ENCODE peak calls at places on chromosomes 12 and 14, in four cellular contexts. S, L, V and P are unnamed samples. For H3K79me2, the result is how much of the 10 kb centered on the place peaks cover.

GRCh38 chr14:89240414-89240813 is 176.6 kb downstream of the FOXN3 start:
- DNase-seq in V (no peak), S (no peak), L (no peak), P (no peak)

GRCh38 chr14:73759183-73759713 is 45.1 kb upstream of the PNMA1 start:
- DNase-seq in V (no peak), L (peak), S (no peak), P (no peak)

GRCh38 chr12:132245521-132246101 is 83.8 kb downstream of the GALNT9 start:
- DNase-seq in S (no peak), L (no peak), V (no peak), P (no peak)

GRCh38 chr14:102182901-102183619 is 43.4 kb downstream of the WDR20 start:
- DNase-seq in S (no peak), V (no peak), L (peak), P (no peak)

GRCh38 chr12:81617915-81618314 is 141.2 kb downstream of the PPFIA2 start:
- DNase-seq in V (no peak), S (no peak), L (no peak), P (no peak)

GRCh38 chr14:53542692-53543091 is 389.6 kb upstream of the DDHD1 start:
- DNase-seq in L (no peak), V (no peak), S (no peak), P (no peak)

GRCh38 chr14:61472801-61473376 is 151.5 kb downstream of the PRKCH start:
- DNase-seq in L (no peak), S (no peak), V (no peak), P (no peak)

GRCh38 chr12:100359822-100360221 is 2.9 kb downstream of the SLC17A8 start:
- DNase-seq in S (no peak), L (peak), V (no peak), P (no peak)

GRCh38 chr12:93883436-93884154 is 206.4 kb downstream of the CRADD start:
- DNase-seq in V (no peak), S (no peak), L (peak), P (no peak)

GRCh38 chr12:70757830-70758493 is 120.7 kb upstream of the PTPRB start:
- DNase-seq in S (no peak), V (no peak), L (no peak), P (no peak)

GRCh38 chr14:100749967-100750597 is 23.4 kb downstream of the DLK1 start:
- DNase-seq in L (no peak), V (no peak), S (no peak), P (peak)

GRCh38 chr12:110743571-110744093 is 941 bp upstream of the PPP1CC start:
- DNase-seq in S (no peak), V (peak), L (peak), P (peak)

GRCh38 chr12:102634216-102634615 is 153.9 kb upstream of the IGF1 start:
- DNase-seq in V (no peak), L (peak), S (peak), P (no peak)

GRCh38 chr12:17928708-17929366 is 161.2 kb downstream of the RERGL start:
- DNase-seq in V (no peak), S (peak), L (peak), P (no peak)

GRCh38 chr12:8449293-8449944 is 6.3 kb upstream of the CLEC6A start:
- DNase-seq in S (peak), L (peak), V (no peak), P (peak)

GRCh38 chr14:104009297-104009696 is 67.0 kb upstream of the RD3L start:
- DNase-seq in L (no peak), V (no peak), S (no peak), P (no peak)

GRCh38 chr14:96181188-96181762 is 23.4 kb upstream of the BDKRB2 start:
- DNase-seq in S (no peak), L (no peak), V (no peak), P (no peak)

GRCh38 chr14:96176811-96177211 is 27.8 kb upstream of the BDKRB2 start:
- DNase-seq in S (no peak), V (no peak), L (no peak), P (no peak)

GRCh38 chr14:96180004-96180403 is 24.6 kb upstream of the BDKRB2 start:
- DNase-seq in L (no peak), S (no peak), V (no peak), P (no peak)

GRCh38 chr14:96177766-96178377 is 26.8 kb upstream of the BDKRB2 start:
- DNase-seq in V (no peak), L (no peak), S (no peak), P (no peak)

DNA sequence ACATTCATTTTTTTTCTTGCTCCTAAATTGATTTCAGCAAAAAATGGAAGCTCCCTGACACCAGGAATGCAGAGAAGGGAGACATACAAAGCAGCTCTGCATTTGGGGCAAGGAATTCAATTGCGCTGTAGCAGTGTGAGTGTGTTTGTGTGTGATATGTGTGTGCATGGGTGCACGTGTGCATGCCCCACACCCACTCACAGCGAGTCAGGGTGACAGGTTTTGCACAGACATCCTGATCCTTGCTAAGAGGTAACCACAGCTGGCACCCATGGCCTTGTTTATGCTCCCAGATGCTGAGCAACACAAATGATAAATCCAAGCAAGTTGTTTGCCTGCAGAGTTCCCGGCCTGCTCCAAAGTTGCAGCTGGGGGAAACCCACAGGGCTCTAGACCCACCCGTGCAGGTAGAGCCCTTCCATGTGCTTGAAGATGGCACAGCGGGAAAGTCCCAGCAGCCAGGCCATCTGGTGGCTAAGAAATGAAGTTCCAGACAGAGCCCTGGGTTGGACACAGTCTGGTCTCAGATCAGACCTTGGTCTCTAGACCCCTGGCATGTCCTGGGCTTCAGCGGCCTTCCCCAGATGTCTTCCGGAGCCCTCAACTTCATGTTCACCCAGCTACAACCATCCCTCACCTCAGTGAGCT is 25.8 kb upstream of the BDKRB2 start:
- DNase-seq in S (no peak), L (peak), V (no peak), P (no peak)
- H2BK5ac ChIP-seq in S (no peak), L (no peak), V (peak), P (no peak)

GRCh38 chr14:68879841-68880575 is 87.1 kb upstream of the ZFP36L1 start:
- DNase-seq in V (no peak), L (no peak), S (no peak), P (no peak)

GRCh38 chr14:68882235-68882634 is 89.4 kb upstream of the ZFP36L1 start:
- DNase-seq in S (no peak), V (no peak), L (no peak), P (no peak)

GRCh38 chr14:68880581-68881105 is 87.8 kb upstream of the ZFP36L1 start:
- DNase-seq in L (no peak), S (no peak), V (no peak), P (no peak)

GRCh38 chr14:68879321-68879781 is 86.5 kb upstream of the ZFP36L1 start:
- DNase-seq in V (no peak), L (no peak), S (no peak), P (no peak)

DNA sequence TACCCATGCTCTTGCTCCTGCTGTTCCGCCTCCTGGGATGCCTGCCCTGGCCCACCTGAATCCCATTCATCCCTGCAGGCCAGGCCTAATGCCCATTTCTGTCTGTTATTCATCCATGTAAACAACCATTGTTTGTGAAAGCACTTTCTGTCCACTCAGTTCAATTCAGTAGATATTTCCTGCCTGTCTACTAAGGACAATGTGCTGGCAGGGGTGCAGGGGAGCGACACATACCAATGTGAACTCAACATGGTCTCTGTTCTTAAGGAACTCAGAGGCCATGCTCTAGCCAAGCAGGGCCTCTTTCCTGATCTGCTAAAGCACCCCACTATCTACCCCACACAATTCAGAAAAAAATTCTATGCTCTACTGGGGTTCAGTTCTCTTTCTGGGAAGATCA is 88.5 kb upstream of the ZFP36L1 start:
- DNase-seq in S (no peak), L (no peak), V (no peak), P (no peak)
- H3K79me2 ChIP-seq in S (under half), L (under half), V (under half), P (under half)

DNA sequence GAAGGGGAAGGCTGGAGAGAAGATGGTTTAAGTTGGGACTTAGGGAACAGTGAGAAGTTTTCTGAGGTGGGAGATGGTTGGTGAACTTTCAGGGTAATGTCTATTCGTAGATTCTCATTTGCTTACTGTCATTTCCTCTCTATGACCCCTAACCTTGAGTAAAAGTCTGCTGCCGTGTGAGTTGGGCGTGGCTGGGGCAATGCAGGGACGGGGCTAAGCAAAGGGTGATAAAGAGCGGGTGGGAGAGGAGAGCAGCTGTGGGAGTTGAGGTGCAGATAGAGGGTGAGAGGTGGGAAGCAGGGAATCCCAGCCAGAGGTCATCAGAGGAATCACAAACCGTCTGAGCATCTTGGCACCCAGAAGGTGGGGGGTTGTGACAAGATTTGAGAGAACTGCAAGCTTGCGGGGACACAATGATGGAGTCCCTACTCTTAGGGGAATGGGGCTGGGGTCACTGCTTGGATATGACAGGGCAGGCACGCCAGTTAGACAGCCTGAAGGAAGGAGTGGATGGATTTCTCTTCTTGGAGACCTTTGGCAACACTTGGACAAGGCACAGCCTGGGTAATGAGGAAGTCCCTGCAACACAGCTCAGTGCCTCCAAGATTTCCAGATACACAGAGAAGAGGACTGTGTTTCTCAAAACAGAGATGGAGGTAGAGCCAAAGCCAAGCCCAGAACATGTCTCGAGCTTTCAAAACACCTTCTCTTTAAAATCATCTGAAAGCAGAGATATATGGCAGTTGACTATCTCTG is 45.9 kb upstream of the CTDSP2 start:
- DNase-seq in L (no peak), V (no peak), S (no peak), P (no peak)
- H2BK5ac ChIP-seq in L (no peak), V (no peak), S (no peak), P (no peak)

GRCh38 chr12:77058740-77059139 is 6.6 kb downstream of the E2F7 start:
- DNase-seq in S (no peak), V (no peak), L (no peak), P (no peak)

GRCh38 chr12:77060883-77061240 is 4.5 kb downstream of the E2F7 start:
- DNase-seq in L (no peak), S (no peak), V (no peak), P (no peak)

GRCh38 chr12:77062846-77063461 is 2.4 kb downstream of the E2F7 start:
- DNase-seq in L (peak), V (no peak), S (no peak), P (no peak)

GRCh38 chr12:77062396-77062795 is 3.0 kb downstream of the E2F7 start:
- DNase-seq in V (no peak), L (no peak), S (no peak), P (no peak)

GRCh38 chr12:77060136-77060882 is 5.1 kb downstream of the E2F7 start:
- DNase-seq in L (no peak), V (no peak), S (no peak), P (no peak)
- H3K79me2 ChIP-seq in L (under half), V (under half), S (under half), P (under half)

GRCh38 chr14:55158412-55158811 is 29.4 kb downstream of the LGALS3 start:
- DNase-seq in L (no peak), S (no peak), V (no peak), P (no peak)

GRCh38 chr14:55157080-55157479 is 28.0 kb downstream of the LGALS3 start:
- DNase-seq in L (no peak), S (no peak), V (no peak), P (no peak)

GRCh38 chr14:55151601-55152000 is 22.5 kb downstream of the LGALS3 start:
- DNase-seq in V (no peak), S (no peak), L (no peak), P (no peak)

GRCh38 chr14:55152052-55152753 is 23.2 kb downstream of the LGALS3 start:
- DNase-seq in S (no peak), L (peak), V (no peak), P (no peak)

GRCh38 chr14:55153951-55154350 is 24.9 kb downstream of the LGALS3 start:
- DNase-seq in L (no peak), S (no peak), V (no peak), P (no peak)
- H2BK5ac ChIP-seq in L (no peak), S (no peak), V (no peak), P (no peak)

GRCh38 chr12:45259732-45260480 is 44.0 kb downstream of the ANO6 start:
- DNase-seq in L (peak), S (peak), V (no peak), P (no peak)
- H3K79me2 ChIP-seq in L (under half), S (under half), V (under half), P (under half)